ENCODE peak calls at places on chromosomes 13 and 19, in nine cellular contexts. Y is mesendoderm; W is psoas muscle; B is lung; U is breast epithelium; G is uterus; H is upper lobe of right lung; J is CD8-positive, alpha-beta memory T cell; N is body of pancreas. A is an unnamed sample.

GRCh38 chr13:95614641-95615245 is 29.8 kb downstream of the DZIP1 start:
- DNase-seq in B (no peak), U (no peak), J (no peak), W (no peak), Y (no peak), H (no peak), N (peak; percentile 66), G (no peak), A (no peak)

GRCh38 chr19:17041994-17042393 is 15.4 kb upstream of the CPAMD8 start:
- DNase-seq in U (no peak), H (no peak), N (no peak), J (no peak), W (no peak), Y (no peak), B (no peak), G (no peak), A (no peak)

GRCh38 chr13:78241278-78241919 is 322.8 kb upstream of the EDNRB start:
- DNase-seq in Y (peak; percentile 61), B (no peak), W (no peak), J (no peak), U (no peak), G (no peak), H (peak; percentile 65), N (peak; percentile 16), A (no peak)

GRCh38 chr13:47463726-47464125 is 537.3 kb downstream of the SUCLA2 start:
- DNase-seq in J (no peak), B (no peak), U (no peak), Y (peak; percentile 57), G (no peak), N (no peak), H (no peak), W (no peak), A (no peak)

GRCh38 chr19:43316591-43317319 is 36.7 kb upstream of the CD177 start:
- DNase-seq in G (no peak), W (no peak), J (no peak), Y (peak; percentile 65), U (no peak), B (no peak), H (no peak), N (peak; percentile 29), A (no peak)

GRCh38 chr13:51895906-51896888 is 34.4 kb downstream of the CCDC70 start:
- DNase-seq in J (peak; percentile 5), W (peak; percentile 60), G (no peak), Y (peak; percentile 74), N (peak; percentile 72), B (peak; percentile 55), U (no peak), H (no peak), A (no peak)

GRCh38 chr19:22286151-22286810 is at the start of gene ZNF729:
- DNase-seq in H (no peak), B (no peak), J (no peak), Y (no peak), G (no peak), N (no peak), W (no peak), U (peak; percentile 69), A (no peak)

GRCh38 chr13:97855570-97855970 is 97.9 kb upstream of the IPO5 start:
- DNase-seq in N (peak; percentile 42), U (no peak), W (no peak), G (peak; percentile 20), Y (peak; percentile 71), H (no peak), J (no peak), B (no peak), A (no peak)

GRCh38 chr19:38831142-38831605 is 420 bp downstream of the ECH1 start:
- DNase-seq in U (peak; percentile 83), H (peak; percentile 92), J (no peak), G (peak; percentile 63), Y (peak; percentile 74), W (peak; percentile 87), B (peak; percentile 86), N (peak; percentile 85), A (peak; percentile 79)

GRCh38 chr13:29457299-29457698 is 138.2 kb downstream of the SLC7A1 start:
- DNase-seq in B (no peak), W (no peak), J (no peak), N (no peak), U (no peak), Y (no peak), G (no peak), H (no peak), A (no peak)

DNA sequence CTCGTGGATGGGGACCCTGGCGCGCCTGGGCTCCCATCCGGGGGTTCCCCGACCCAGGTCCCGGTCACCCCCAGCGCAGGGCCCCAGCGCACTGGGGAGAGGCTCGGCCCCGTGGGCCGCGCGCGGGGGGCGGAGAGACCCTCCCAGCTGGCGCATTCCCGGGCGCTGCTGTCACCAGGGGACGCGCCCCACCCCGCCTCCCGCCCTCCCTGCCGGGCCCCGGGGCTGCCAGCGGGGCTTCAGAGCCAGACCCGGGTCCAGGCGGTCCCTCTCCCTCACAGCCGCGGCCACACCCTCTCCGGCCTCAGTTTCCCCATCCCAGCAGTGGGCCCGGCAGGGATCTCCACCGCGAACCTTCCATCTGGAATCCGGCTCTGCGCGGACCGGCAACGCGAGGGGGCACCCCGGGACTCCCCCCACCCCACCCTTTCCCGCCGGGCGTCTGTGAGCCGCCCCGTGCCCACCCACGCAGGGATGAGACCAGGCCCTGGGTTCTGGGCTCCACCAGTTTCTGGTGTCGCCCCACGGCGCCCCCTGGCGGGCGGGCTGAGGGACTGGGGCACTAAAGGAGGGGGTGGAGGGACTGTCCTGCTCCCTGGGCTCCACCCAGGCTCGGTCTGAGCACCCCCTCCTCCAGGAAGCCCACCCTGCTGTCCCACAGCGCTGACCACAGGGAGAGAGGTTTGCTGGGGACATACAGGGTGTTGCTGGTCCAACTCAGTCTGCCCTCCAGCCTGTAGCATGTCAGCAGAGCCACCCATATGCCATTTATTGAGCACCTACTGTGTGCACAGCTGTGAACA is 874 bp upstream of the ADAMTSL5 start:
- DNase-seq in U (no peak), J (peak; percentile 55), G (peak; percentile 58), W (peak; percentile 84), Y (peak; percentile 53), B (peak; percentile 39), N (peak; percentile 60), H (peak; percentile 85), A (no peak)
- H3K4me3 ChIP-seq in U (peak overlapping the region; percentile 59), J (no peak overlapping the region), G (peak overlapping the region; percentile 53), W (peak overlapping the region; percentile 73), Y (no peak overlapping the region), B (no peak overlapping the region), N (no peak overlapping the region), H (peak overlapping the region; percentile 45), A (peak overlapping the region; percentile 59)

GRCh38 chr13:92991687-92992086 is 234.9 kb upstream of the GPC6 start:
- DNase-seq in G (no peak), Y (no peak), W (no peak), J (no peak), U (no peak), B (no peak), H (no peak), N (no peak), A (no peak)

GRCh38 chr13:92984151-92984550 is 242.5 kb upstream of the GPC6 start:
- DNase-seq in G (no peak), H (no peak), N (no peak), J (no peak), W (no peak), U (no peak), Y (no peak), B (no peak), A (no peak)

GRCh38 chr13:92994056-92994455 is 232.6 kb upstream of the GPC6 start:
- DNase-seq in G (no peak), W (no peak), B (no peak), J (no peak), N (no peak), H (no peak), Y (no peak), U (no peak), A (no peak)

DNA sequence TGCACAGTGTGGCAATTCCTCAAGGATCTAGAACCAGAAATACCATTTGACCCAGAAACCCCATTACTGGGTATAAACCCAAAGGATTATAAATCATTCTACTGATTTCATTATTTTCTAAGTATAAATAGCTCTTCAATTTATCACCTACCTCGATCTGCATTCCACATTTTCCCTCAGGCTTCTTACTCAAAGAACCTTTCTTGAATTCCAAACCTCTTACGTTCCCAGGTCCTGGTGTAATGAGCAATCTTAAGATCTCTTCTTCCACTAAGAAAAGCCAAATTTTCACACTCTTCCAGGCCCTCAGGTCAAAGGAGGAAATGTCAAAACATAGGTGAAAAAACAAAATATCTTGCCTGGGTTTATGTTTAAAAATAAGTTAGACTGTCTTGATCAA is 237.3 kb upstream of the GPC6 start:
- DNase-seq in N (no peak), W (no peak), H (no peak), U (no peak), Y (peak; percentile 30), G (no peak), J (no peak), B (no peak), A (no peak)
- H3K27ac ChIP-seq in N (no peak overlapping the region), W (no peak overlapping the region), H (no peak overlapping the region), U (no peak overlapping the region), Y (no peak overlapping the region), G (no peak overlapping the region), J (no peak overlapping the region), B (no peak overlapping the region), A (no peak overlapping the region)

GRCh38 chr19:54436031-54436523 is 12.9 kb upstream of the LENG8 start:
- DNase-seq in Y (no peak), B (no peak), W (no peak), N (no peak), G (no peak), J (no peak), U (no peak), H (no peak), A (no peak)
- H3K4me3 ChIP-seq in Y (no peak overlapping the region), B (no peak overlapping the region), W (no peak overlapping the region), N (no peak overlapping the region), G (no peak overlapping the region), J (no peak overlapping the region), U (no peak overlapping the region), H (no peak overlapping the region), A (no peak overlapping the region)

DNA sequence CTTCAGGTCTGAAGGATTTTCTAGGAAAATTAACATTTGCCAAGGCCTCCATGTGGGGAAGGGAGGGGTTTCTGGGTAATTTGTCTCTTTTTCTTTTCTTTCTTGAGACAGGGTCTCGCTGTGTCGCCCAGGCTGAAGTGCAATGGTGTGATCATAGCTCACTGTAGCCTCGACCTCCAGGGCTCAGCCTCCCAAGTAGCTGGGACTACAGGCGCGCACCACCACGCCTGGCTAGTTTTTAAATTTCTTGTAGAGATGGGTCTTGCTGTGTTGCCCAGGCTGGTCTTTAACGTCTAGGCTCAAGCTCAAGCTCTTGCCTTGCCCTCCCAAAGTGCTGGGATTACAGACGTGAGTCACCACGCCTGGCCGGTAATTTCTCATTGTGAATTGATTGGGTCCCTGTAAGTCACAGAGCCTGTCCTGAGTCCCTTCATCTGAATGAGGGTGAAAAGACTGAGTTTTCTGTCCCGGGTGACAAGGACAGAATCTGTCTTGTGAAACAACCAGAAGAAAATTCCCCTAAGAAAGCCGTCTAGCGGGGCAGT is 10.0 kb upstream of the SPC24 start:
- DNase-seq in G (no peak), N (no peak), U (no peak), W (no peak), J (no peak), Y (no peak), B (no peak), H (no peak), A (no peak)
- H3K27ac ChIP-seq in G (peak overlapping the region; percentile 96), N (no peak overlapping the region), U (peak overlapping the region; percentile 91), W (peak overlapping the region; percentile 71), J (no peak overlapping the region), Y (no peak overlapping the region), B (peak overlapping the region; percentile 72), H (peak overlapping the region; percentile 67), A (peak overlapping the region; percentile 88)